ENCODE peak calls at places on chromosomes 5 and 9, in four cellular contexts. F is AG10803; L is GM12865; G is stimulated activated CD4-positive, alpha-beta T cell treated with anti-CD3 and anti-CD28 coated beads, Interleukin-4, amount 100 ng/mL, for 24 hours. R is an unnamed sample.

GRCh38 chr5:11857391-11857790 is 46.9 kb downstream of the CTNND2 start:
- DNase-seq in F (no peak), G (no peak), L (no peak), R (no peak)

GRCh38 chr9:99430301-99430700 is 208.2 kb downstream of the SEC61B start:
- DNase-seq in F (peak; percentile 59), G (no peak), L (peak; percentile 52), R (no peak)

GRCh38 chr9:36995927-36996471 is 38.1 kb downstream of the PAX5 start:
- DNase-seq in G (peak; percentile 65), F (peak; percentile 35), L (peak; percentile 89), R (no peak)

GRCh38 chr9:109560470-109561132 is 62.5 kb upstream of the PTPN3 start:
- DNase-seq in L (no peak), G (no peak), F (no peak), R (no peak)

GRCh38 chr5:2031581-2031980 is 148.9 kb upstream of the IRX4 start:
- DNase-seq in G (no peak), F (no peak), L (no peak), R (no peak)

GRCh38 chr5:90519081-90519480 is 10.3 kb downstream of the LYSMD3 start:
- DNase-seq in F (no peak), G (no peak), L (no peak), R (no peak)

GRCh38 chr5:93191016-93191415 is 390.0 kb downstream of the NR2F1-AS1 start:
- DNase-seq in L (no peak), G (no peak), F (no peak), R (no peak)

GRCh38 chr5:141873933-141874261 is 4.3 kb downstream of the PCDH1 start:
- DNase-seq in F (no peak), L (no peak), G (no peak), R (no peak)

GRCh38 chr5:82467006-82467561 is 188.9 kb upstream of the RPS23 start:
- DNase-seq in F (peak; percentile 69), G (no peak), L (no peak), R (no peak)

GRCh38 chr5:69502375-69503143 is 10.0 kb downstream of the OCLN start:
- DNase-seq in L (peak; percentile 32), F (peak; percentile 70), G (no peak), R (peak; percentile 57)

GRCh38 chr9:97749928-97750327 is 52.8 kb upstream of the XPA start:
- DNase-seq in L (no peak), G (no peak), F (peak; percentile 13), R (no peak)

GRCh38 chr5:150376799-150377771 is 19.6 kb downstream of the TCOF1 start:
- DNase-seq in G (no peak), L (no peak), F (peak; percentile 57), R (no peak)

GRCh38 chr5:91171322-91171721 is 211.8 kb downstream of the ARRDC3 start:
- DNase-seq in F (no peak), G (no peak), L (no peak), R (no peak)

GRCh38 chr5:74372051-74372450 is 268.5 kb downstream of the ENC1 start:
- DNase-seq in G (no peak), L (no peak), F (no peak), R (no peak)

GRCh38 chr5:96776606-96777005 is 31.1 kb downstream of the ERAP1 start:
- DNase-seq in G (no peak), F (no peak), L (no peak), R (no peak)

GRCh38 chr5:92890841-92891244 is 690.2 kb downstream of the NR2F1-AS1 start:
- DNase-seq in G (no peak), L (no peak), F (peak; percentile 12), R (no peak)

R was measured in keratinocyte.